ENCODE peak calls at places on chromosomes 4 and X, in four cellular contexts. One of them, this sample, is unnamed.

GRCh38 chrX:87409113-87409841 is 108.3 kb upstream of the KLHL4 start:
- DNase-seq in IMR-90: peak
- DNase-seq in A549: peak
- DNase-seq in HepG2: peak
- DNase-seq in this sample: peak

GRCh38 chrX:9912341-9912740 is 54.8 kb upstream of the CLDN34 start:
- DNase-seq in IMR-90: peak
- DNase-seq in A549: no peak
- DNase-seq in HepG2: no peak
- DNase-seq in this sample: no peak

GRCh38 chr4:3017504-3017903 is 54.1 kb downstream of the GRK4 start:
- DNase-seq in IMR-90: no peak
- DNase-seq in A549: no peak
- DNase-seq in HepG2: no peak
- DNase-seq in this sample: no peak

GRCh38 chr4:111697176-111697962 is 447.9 kb upstream of the FAM241A start:
- DNase-seq in IMR-90: no peak
- DNase-seq in A549: no peak
- DNase-seq in HepG2: no peak
- DNase-seq in this sample: no peak

GRCh38 chrX:3680459-3680858 is 33.0 kb downstream of the PRKX start:
- DNase-seq in IMR-90: peak
- DNase-seq in A549: no peak
- DNase-seq in HepG2: no peak
- DNase-seq in this sample: no peak

GRCh38 chr4:51836531-51836930 is 6.4 kb upstream of the DCUN1D4 start:
- DNase-seq in IMR-90: no peak
- DNase-seq in A549: no peak
- DNase-seq in HepG2: no peak
- DNase-seq in this sample: peak

GRCh38 chrX:6384391-6384790 is 150.5 kb downstream of the VCX3A start:
- DNase-seq in IMR-90: no peak
- DNase-seq in A549: no peak
- DNase-seq in HepG2: no peak
- DNase-seq in this sample: no peak

GRCh38 chr4:5554376-5554775 is 154.0 kb downstream of the EVC2 start:
- DNase-seq in IMR-90: no peak
- DNase-seq in A549: no peak
- DNase-seq in HepG2: no peak
- DNase-seq in this sample: no peak

GRCh38 chrX:45900751-45901150 is 644.5 kb downstream of the ZNF674 start:
- DNase-seq in IMR-90: no peak
- DNase-seq in A549: no peak
- DNase-seq in HepG2: no peak
- DNase-seq in this sample: no peak

GRCh38 chr4:119103263-119103662 is 32.4 kb upstream of the MYOZ2 start:
- DNase-seq in IMR-90: peak
- DNase-seq in A549: peak
- DNase-seq in HepG2: peak
- DNase-seq in this sample: no peak

GRCh38 chr4:100986360-100986868 is 360.9 kb downstream of the PPP3CA start:
- DNase-seq in IMR-90: no peak
- DNase-seq in A549: no peak
- DNase-seq in HepG2: peak
- DNase-seq in this sample: no peak

GRCh38 chr4:2930821-2931764 is 32.1 kb downstream of the NOP14 start:
- DNase-seq in IMR-90: no peak
- DNase-seq in A549: no peak
- DNase-seq in HepG2: no peak
- DNase-seq in this sample: no peak

GRCh38 chr4:87219648-87220093 is 747 bp downstream of the KLHL8 start:
- DNase-seq in IMR-90: peak
- DNase-seq in A549: no peak
- DNase-seq in HepG2: peak
- DNase-seq in this sample: no peak

GRCh38 chr4:98784947-98785693 is 126.7 kb upstream of the TSPAN5 start:
- DNase-seq in IMR-90: no peak
- DNase-seq in A549: no peak
- DNase-seq in HepG2: no peak
- DNase-seq in this sample: no peak

GRCh38 chr4:85058551-85058950 is 92.1 kb upstream of the WDFY3 start:
- DNase-seq in IMR-90: peak
- DNase-seq in A549: no peak
- DNase-seq in HepG2: no peak
- DNase-seq in this sample: no peak

GRCh38 chrX:16148896-16149295 is 18.4 kb upstream of the MAGEB17 start:
- DNase-seq in IMR-90: no peak
- DNase-seq in A549: no peak
- DNase-seq in HepG2: no peak
- DNase-seq in this sample: no peak

GRCh38 chrX:31397119-31397518 is 325.3 kb upstream of the FTHL17 start:
- DNase-seq in IMR-90: peak
- DNase-seq in A549: no peak
- DNase-seq in HepG2: no peak
- DNase-seq in this sample: no peak

GRCh38 chr4:140654516-140654855 is 85.7 kb upstream of the UCP1 start:
- DNase-seq in IMR-90: peak
- DNase-seq in A549: no peak
- DNase-seq in HepG2: peak
- DNase-seq in this sample: no peak

GRCh38 chr4:91325495-91325894 is 978.3 kb upstream of the GRID2 start:
- DNase-seq in IMR-90: no peak
- DNase-seq in A549: no peak
- DNase-seq in HepG2: no peak
- DNase-seq in this sample: no peak

GRCh38 chr4:3176625-3177229 is 72.2 kb upstream of the MSANTD1 start:
- DNase-seq in IMR-90: no peak
- DNase-seq in A549: no peak
- DNase-seq in HepG2: no peak
- DNase-seq in this sample: no peak

GRCh38 chr4:136750898-136751297 is 781.4 kb downstream of the PCDH18 start:
- DNase-seq in IMR-90: peak
- DNase-seq in A549: no peak
- DNase-seq in HepG2: peak
- DNase-seq in this sample: no peak

GRCh38 chrX:152958047-152958446 is 35.9 kb downstream of the PNMA5 start:
- DNase-seq in IMR-90: no peak
- DNase-seq in A549: no peak
- DNase-seq in HepG2: no peak
- DNase-seq in this sample: no peak

GRCh38 chrX:82816572-82816971 is 691.5 kb upstream of the POU3F4 start:
- DNase-seq in IMR-90: no peak
- DNase-seq in A549: no peak
- DNase-seq in HepG2: no peak
- DNase-seq in this sample: no peak

GRCh38 chr4:112374850-112375249 is 77.7 kb downstream of the ALPK1 start:
- DNase-seq in IMR-90: no peak
- DNase-seq in A549: no peak
- DNase-seq in HepG2: no peak
- DNase-seq in this sample: no peak

GRCh38 chr4:80459918-80460473 is 124.5 kb downstream of the CFAP299 start:
- DNase-seq in IMR-90: no peak
- DNase-seq in A549: no peak
- DNase-seq in HepG2: no peak
- DNase-seq in this sample: no peak

GRCh38 chr4:128528793-128529553 is 241.4 kb upstream of the PGRMC2 start:
- DNase-seq in IMR-90: peak
- DNase-seq in A549: peak
- DNase-seq in HepG2: peak
- DNase-seq in this sample: no peak

GRCh38 chr4:47274931-47275330 is 188.6 kb downstream of the COMMD8 start:
- DNase-seq in IMR-90: peak
- DNase-seq in A549: no peak
- DNase-seq in HepG2: peak
- DNase-seq in this sample: no peak
- TF ChIP-seq MAZ in IMR-90: no peak
- TF ChIP-seq MAZ in A549: no peak
- TF ChIP-seq MAZ in HepG2: no peak
- TF ChIP-seq MAZ in this sample: no peak

DNA sequence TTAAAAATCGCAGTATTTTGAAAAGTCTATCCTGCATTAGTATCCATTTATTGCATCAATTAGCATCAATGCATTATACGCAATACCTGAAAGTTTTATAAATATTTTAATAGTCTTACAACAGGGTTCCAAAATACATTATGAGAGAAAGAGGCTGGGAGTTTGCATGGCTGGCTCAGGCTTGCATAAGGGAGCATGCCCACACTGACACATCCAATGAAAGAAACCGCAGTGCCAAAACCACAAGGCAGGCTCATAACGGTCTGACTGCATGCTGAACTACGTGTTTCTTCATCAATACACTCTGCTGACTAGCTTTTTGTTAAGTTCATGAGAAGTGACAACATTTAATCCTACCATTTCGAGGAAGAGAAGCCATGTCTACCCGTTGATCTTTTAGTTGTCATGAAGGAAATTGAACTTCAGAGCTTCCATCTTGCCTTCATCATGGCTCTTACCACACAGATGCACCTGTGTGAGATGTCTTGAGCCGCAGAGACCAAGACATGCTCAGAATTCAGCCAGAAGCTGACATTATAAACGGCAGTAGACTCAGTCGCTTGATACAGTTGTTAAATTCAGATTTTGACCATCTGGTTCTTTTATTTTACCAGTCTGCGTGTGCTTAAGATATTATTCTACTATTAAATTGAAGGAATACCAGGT is 168.8 kb upstream of the FRG1 start:
- DNase-seq in IMR-90: no peak
- DNase-seq in A549: no peak
- DNase-seq in HepG2: no peak
- DNase-seq in this sample: no peak
- TF ChIP-seq RAD21 in IMR-90: no peak
- TF ChIP-seq RAD21 in A549: no peak
- TF ChIP-seq RAD21 in HepG2: no peak
- TF ChIP-seq RAD21 in this sample: no peak

DNA sequence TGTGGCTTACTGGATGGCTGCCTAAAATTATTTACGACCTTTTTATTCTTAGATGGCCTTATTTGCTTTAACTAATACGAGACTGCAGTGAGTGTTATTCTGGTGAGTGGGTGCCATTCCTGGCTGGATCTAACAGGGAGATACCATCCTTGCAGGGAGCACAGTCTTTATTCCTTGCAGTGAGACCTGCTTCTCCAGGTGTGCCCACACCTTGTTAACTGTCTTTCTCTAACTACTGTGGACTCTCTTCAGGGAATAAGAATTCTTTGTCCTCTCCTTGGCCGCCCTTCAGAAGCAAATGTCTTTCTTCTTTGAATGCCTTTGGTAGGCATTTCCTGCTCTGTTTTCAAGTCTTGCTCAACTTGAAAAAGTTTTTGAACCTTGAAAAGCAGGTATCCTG is 34.1 kb upstream of the STOX2 start:
- DNase-seq in IMR-90: no peak
- DNase-seq in A549: no peak
- DNase-seq in HepG2: no peak
- DNase-seq in this sample: no peak
- TF ChIP-seq POLR2A in IMR-90: no peak
- TF ChIP-seq POLR2A in A549: no peak
- TF ChIP-seq POLR2A in HepG2: no peak
- TF ChIP-seq POLR2A in this sample: no peak

GRCh38 chr4:156783963-156784362 is 187.6 kb downstream of the PDGFC start:
- DNase-seq in IMR-90: no peak
- DNase-seq in A549: no peak
- DNase-seq in HepG2: no peak
- DNase-seq in this sample: no peak

GRCh38 chr4:156790866-156791265 is 180.7 kb downstream of the PDGFC start:
- DNase-seq in IMR-90: peak
- DNase-seq in A549: no peak
- DNase-seq in HepG2: peak
- DNase-seq in this sample: no peak

GRCh38 chr4:156784970-156785369 is 186.6 kb downstream of the PDGFC start:
- DNase-seq in IMR-90: no peak
- DNase-seq in A549: no peak
- DNase-seq in HepG2: no peak
- DNase-seq in this sample: no peak

GRCh38 chr4:156788782-156789181 is 182.8 kb downstream of the PDGFC start:
- DNase-seq in IMR-90: no peak
- DNase-seq in A549: no peak
- DNase-seq in HepG2: no peak
- DNase-seq in this sample: no peak

GRCh38 chr4:156786713-156787112 is 184.9 kb downstream of the PDGFC start:
- DNase-seq in IMR-90: no peak
- DNase-seq in A549: no peak
- DNase-seq in HepG2: no peak
- DNase-seq in this sample: no peak
- TF ChIP-seq MAZ in IMR-90: no peak
- TF ChIP-seq MAZ in A549: no peak
- TF ChIP-seq MAZ in HepG2: no peak
- TF ChIP-seq MAZ in this sample: no peak

GRCh38 chrX:44580466-44580865 is 37.8 kb upstream of the FUNDC1 start:
- DNase-seq in IMR-90: peak
- DNase-seq in A549: no peak
- DNase-seq in HepG2: no peak
- DNase-seq in this sample: no peak
- TF ChIP-seq RAD21 in IMR-90: no peak
- TF ChIP-seq RAD21 in A549: no peak
- TF ChIP-seq RAD21 in HepG2: no peak
- TF ChIP-seq RAD21 in this sample: no peak

GRCh38 chrX:43655961-43656494 is at the start of gene MAOA:
- DNase-seq in IMR-90: no peak
- DNase-seq in A549: peak
- DNase-seq in HepG2: peak
- DNase-seq in this sample: no peak
- TF ChIP-seq POLR2A in IMR-90: no peak
- TF ChIP-seq POLR2A in A549: no peak
- TF ChIP-seq POLR2A in HepG2: no peak
- TF ChIP-seq POLR2A in this sample: no peak

GRCh38 chr4:176340871-176341685 is 21.3 kb downstream of the SPCS3 start:
- DNase-seq in IMR-90: peak
- DNase-seq in A549: no peak
- DNase-seq in HepG2: peak
- DNase-seq in this sample: peak
- TF ChIP-seq MAZ in IMR-90: no peak
- TF ChIP-seq MAZ in A549: no peak
- TF ChIP-seq MAZ in HepG2: no peak
- TF ChIP-seq MAZ in this sample: no peak

DNA sequence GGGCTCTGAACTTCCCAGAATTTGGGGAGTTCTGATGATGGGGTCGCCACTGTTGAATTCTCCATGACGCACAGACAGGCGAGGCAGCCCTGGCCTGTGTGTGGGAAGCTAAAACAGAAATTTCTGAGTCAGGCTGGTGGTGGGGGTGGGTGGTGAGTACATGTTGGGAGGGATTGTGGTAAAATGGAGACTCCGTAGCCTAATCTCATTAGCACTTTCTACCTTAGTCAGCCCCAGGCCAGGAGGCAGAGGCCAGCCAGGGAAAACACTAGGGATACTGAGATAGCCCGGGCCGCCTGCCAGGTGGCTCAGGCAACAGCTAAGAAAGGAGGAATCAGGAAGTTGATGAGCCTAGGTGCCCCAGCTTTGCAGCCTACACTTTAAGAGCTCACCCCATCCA is 39.3 kb upstream of the NHSL2 start:
- DNase-seq in IMR-90: peak
- DNase-seq in A549: no peak
- DNase-seq in HepG2: no peak
- DNase-seq in this sample: no peak
- TF ChIP-seq RAD21 in IMR-90: no peak
- TF ChIP-seq RAD21 in A549: no peak
- TF ChIP-seq RAD21 in HepG2: no peak
- TF ChIP-seq RAD21 in this sample: no peak